ENCODE peak calls at places on chromosomes 6 and 20, in four cellular contexts. W is IMR-90, V is right lobe of liver, X is breast epithelium. O is an unnamed sample.

GRCh38 chr6:72689107-72689954 is 67.5 kb downstream of the KCNQ5 start:
- DNase-seq in W (no peak), V (no peak), X (no peak), O (no peak)

GRCh38 chr6:37025621-37026466 is 20.4 kb downstream of the FGD2 start:
- DNase-seq in W (no peak), V (no peak), X (no peak), O (no peak)

GRCh38 chr20:25399038-25399430 is 8.4 kb upstream of the ABHD12 start:
- DNase-seq in W (peak; percentile 83), V (no peak), X (no peak), O (peak; percentile 50)

GRCh38 chr6:84635081-84635745 is 129.2 kb downstream of the TBX18 start:
- DNase-seq in W (peak; percentile 58), V (no peak), X (no peak), O (no peak)

GRCh38 chr6:56868687-56869086 is 86.2 kb upstream of the BEND6 start:
- DNase-seq in W (peak; percentile 89), V (no peak), X (no peak), O (no peak)

GRCh38 chr6:140281236-140281635 is 906.8 kb upstream of the CITED2 start:
- DNase-seq in W (peak; percentile 42), V (no peak), X (no peak), O (no peak)

GRCh38 chr6:159761873-159762680 is at the start of gene ACAT2:
- DNase-seq in W (peak; percentile 92), V (peak; percentile 98), X (peak; percentile 93), O (peak; percentile 95)

GRCh38 chr6:136069119-136069518 is 181.0 kb downstream of the MTFR2 start:
- DNase-seq in W (peak; percentile 89), V (no peak), X (no peak), O (no peak)

GRCh38 chr20:51447097-51447764 is 95.3 kb downstream of the NFATC2 start:
- DNase-seq in W (peak; percentile 98), V (no peak), X (peak; percentile 74), O (no peak)

GRCh38 chr20:6685181-6685582 is 82.3 kb upstream of the BMP2 start:
- DNase-seq in W (no peak), V (no peak), X (no peak), O (no peak)

GRCh38 chr6:37048851-37049734 is 43.6 kb downstream of the FGD2 start:
- DNase-seq in W (peak; percentile 95), V (no peak), X (no peak), O (peak; percentile 77)

GRCh38 chr6:167951781-167952511 is 45.5 kb upstream of the KIF25 start:
- DNase-seq in W (no peak), V (no peak), X (no peak), O (no peak)

GRCh38 chr6:122553697-122554096 is 56.5 kb upstream of the PKIB start:
- DNase-seq in W (no peak), V (no peak), X (no peak), O (no peak)

GRCh38 chr6:12229332-12229731 is 60.8 kb upstream of the EDN1 start:
- DNase-seq in W (no peak), V (no peak), X (no peak), O (no peak)

GRCh38 chr6:165627366-165627765 is 35.7 kb downstream of the PDE10A start:
- DNase-seq in W (no peak), V (no peak), X (no peak), O (no peak)

GRCh38 chr6:112839525-112839961 is 492.4 kb downstream of the RFPL4B start:
- DNase-seq in W (peak; percentile 88), V (no peak), X (no peak), O (no peak)

GRCh38 chr6:2763876-2764540 is 1.2 kb upstream of the WRNIP1 start:
- DNase-seq in W (no peak), V (no peak), X (no peak), O (peak; percentile 39)

GRCh38 chr6:54282186-54282585 is 26.1 kb upstream of the TINAG start:
- DNase-seq in W (peak; percentile 89), V (no peak), X (no peak), O (no peak)

GRCh38 chr6:128235556-128235955 is 284.8 kb downstream of the PTPRK start:
- DNase-seq in W (no peak), V (no peak), X (no peak), O (no peak)

GRCh38 chr6:151502499-151502898 is 8.7 kb downstream of the CCDC170 start:
- DNase-seq in W (peak; percentile 56), V (no peak), X (no peak), O (no peak)

GRCh38 chr6:168335341-168335740 is 15.8 kb upstream of the DACT2 start:
- DNase-seq in W (no peak), V (no peak), X (no peak), O (no peak)

GRCh38 chr6:38337819-38338465 is 301.8 kb downstream of the BTBD9 start:
- DNase-seq in W (peak; percentile 88), V (no peak), X (no peak), O (no peak)

GRCh38 chr6:24931296-24931695 is 4.5 kb downstream of the RIPOR2 start:
- DNase-seq in W (peak; percentile 40), V (no peak), X (no peak), O (no peak)

GRCh38 chr6:33694401-33694931 is 17.0 kb downstream of the UQCC2 start:
- DNase-seq in W (peak; percentile 38), V (no peak), X (no peak), O (peak; percentile 9)

GRCh38 chr6:140079328-140079727 is 704.9 kb upstream of the CITED2 start:
- DNase-seq in W (peak; percentile 71), V (no peak), X (no peak), O (no peak)

GRCh38 chr20:13236990-13237720 is 16.1 kb downstream of the ISM1 start:
- DNase-seq in W (no peak), V (no peak), X (no peak), O (no peak)

DNA sequence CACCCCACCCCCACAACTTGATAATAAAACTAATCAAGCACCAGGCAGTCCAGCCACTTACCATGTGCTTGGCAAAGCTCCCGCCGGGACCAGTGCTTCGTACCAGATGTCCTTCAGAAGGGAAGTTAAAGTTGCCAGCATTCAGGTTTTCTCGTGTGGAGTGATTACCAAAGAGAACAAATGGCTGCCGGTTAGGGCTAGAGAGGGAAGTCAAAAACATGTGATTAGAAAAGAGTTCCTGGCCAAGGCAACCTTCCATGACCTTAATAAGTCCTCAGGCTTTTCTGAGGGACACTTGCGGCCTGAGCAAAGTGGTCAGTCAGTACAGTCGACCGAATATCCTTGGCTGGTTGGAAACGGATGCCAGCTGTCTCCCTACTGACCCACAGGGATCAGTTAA is 67.0 kb downstream of the DNAAF9 start:
- DNase-seq in W (no peak), V (peak; percentile 50), X (no peak), O (no peak)
- TF ChIP-seq POLR2A in W (no peak), V (no peak), X (no peak), O (no peak)

DNA sequence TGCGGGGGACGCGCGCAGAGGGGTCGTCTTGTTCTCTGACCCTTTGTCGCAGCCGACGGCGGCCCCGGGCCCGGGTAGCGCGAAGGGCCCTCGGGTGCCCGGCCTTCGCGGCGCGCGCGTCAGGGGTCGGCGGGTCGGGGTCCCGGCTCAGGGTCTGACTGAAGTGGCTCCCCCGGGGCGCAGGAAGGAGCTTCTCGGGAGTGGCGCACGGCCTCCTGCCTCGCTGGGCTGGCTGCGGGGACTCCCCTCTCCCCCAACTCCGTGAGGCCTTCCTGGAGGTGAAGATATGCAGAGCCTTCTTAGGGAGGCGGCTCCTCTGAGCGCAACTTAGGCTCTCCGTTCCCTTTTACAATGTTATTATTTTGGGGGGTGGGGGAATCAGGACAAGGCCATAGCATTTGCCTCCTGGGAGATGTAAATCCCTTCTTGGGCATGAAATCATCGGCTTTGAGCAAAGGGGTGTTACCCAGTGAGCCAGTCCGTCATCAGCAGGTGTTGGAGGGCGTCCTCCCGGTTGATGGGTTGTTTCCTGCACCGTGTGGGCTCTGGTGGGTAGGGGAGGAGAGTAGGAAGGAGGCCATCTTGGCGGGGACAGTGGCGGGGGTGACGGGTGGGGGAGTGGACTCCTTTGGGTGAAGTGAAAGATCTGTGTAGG is 523 bp downstream of the CDS2 start:
- DNase-seq in W (peak; percentile 56), V (no peak), X (peak; percentile 55), O (peak; percentile 71)
- TF ChIP-seq POLR2A in W (no peak), V (peak; percentile 44), X (no peak), O (peak; percentile 15)

GRCh38 chr6:156963712-156964700 is 186.8 kb downstream of the ARID1B start:
- DNase-seq in W (peak; percentile 63), V (peak; percentile 66), X (no peak), O (peak; percentile 18)
- TF ChIP-seq POLR2A in W (no peak), V (no peak), X (no peak), O (no peak)

DNA sequence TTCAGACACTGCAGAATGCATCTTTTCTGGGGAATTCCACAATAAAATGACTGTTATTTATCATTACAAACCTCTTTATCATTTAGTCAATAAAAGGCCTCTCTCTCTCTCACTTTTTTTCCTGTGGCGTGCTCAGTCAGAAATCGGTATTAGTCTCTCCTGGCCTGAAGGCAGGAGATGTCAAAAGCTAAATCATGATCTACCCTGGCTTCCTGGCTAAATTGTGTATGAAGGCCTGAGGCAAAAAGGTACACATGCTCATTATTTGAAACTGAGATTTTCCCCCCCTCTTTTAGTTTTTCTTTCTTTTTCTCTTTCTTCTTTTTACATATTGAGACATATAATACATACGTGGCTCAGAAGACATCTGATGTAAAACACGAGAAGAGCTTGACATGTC is 375.0 kb upstream of the SLC35B3 start:
- DNase-seq in W (no peak), V (no peak), X (no peak), O (no peak)
- TF ChIP-seq POLR2A in W (no peak), V (no peak), X (no peak), O (no peak)

GRCh38 chr6:102763886-102764285 is 1370.4 kb downstream of the GRIK2 start:
- DNase-seq in W (no peak), V (no peak), X (no peak), O (no peak)

GRCh38 chr6:102764317-102764716 is 1370.8 kb downstream of the GRIK2 start:
- DNase-seq in W (no peak), V (no peak), X (no peak), O (no peak)

DNA sequence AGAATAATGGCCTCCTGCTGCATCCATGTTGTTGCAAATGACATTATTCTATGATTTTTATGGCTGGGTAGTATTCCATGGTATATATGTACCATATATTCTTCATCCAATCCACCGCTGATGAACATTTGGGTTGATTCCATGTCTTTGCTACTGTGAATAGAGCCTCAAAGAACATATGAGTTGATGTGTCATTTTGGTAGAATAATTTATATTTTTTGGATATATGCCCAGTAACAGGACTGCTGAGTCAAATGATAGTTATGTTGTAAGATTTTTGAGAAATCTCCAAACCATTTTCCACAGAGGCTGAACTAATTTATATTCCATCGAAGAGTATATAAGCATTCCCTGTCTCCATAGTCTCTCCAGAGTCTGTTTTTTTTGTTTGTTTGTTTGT is 1373.4 kb downstream of the GRIK2 start:
- DNase-seq in W (peak; percentile 1), V (no peak), X (no peak), O (no peak)
- TF ChIP-seq POLR2A in W (no peak), V (no peak), X (no peak), O (no peak)

O was measured in erythroblast.